ENCODE peak calls at places on chromosomes 13 and 19, in eight cellular contexts. L is H9, H is IMR-90, V is cardiac fibroblast, X is esophagus squamous epithelium, E is lower leg skin, Y is AG09319, A is heart right ventricle. W is an unnamed sample.

GRCh38 chr13:54845351-54845965 is 1816.8 kb downstream of the OLFM4 start:
- DNase-seq in X (no peak), E (no peak), A (no peak), V (no peak), H (no peak), L (peak), Y (no peak), W (no peak)

GRCh38 chr19:41457241-41457640 is 14.3 kb downstream of the ERICH4 start:
- DNase-seq in X (no peak), A (no peak), V (no peak), E (no peak), L (no peak), H (no peak), Y (no peak), W (no peak)

GRCh38 chr19:10115392-10116084 is 4.0 kb downstream of the P2RY11 start:
- DNase-seq in Y (no peak), H (no peak), V (peak), A (no peak), X (no peak), L (no peak), E (no peak), W (peak)

GRCh38 chr19:1746401-1747284 is 6.7 kb upstream of the ONECUT3 start:
- DNase-seq in A (no peak), E (no peak), Y (no peak), H (peak), V (peak), X (no peak), L (no peak), W (peak)

GRCh38 chr19:1907563-1908363 is 2.6 kb downstream of the ADAT3 start:
- DNase-seq in L (no peak), Y (no peak), H (no peak), V (no peak), E (no peak), A (no peak), X (no peak), W (peak)

GRCh38 chr19:10646781-10647180 is 7.4 kb upstream of the ILF3 start:
- DNase-seq in V (no peak), Y (no peak), A (no peak), X (no peak), H (no peak), L (no peak), E (no peak), W (no peak)

GRCh38 chr19:15562145-15562544 is 52.9 kb upstream of the CYP4F8 start:
- DNase-seq in L (no peak), V (no peak), X (no peak), E (no peak), H (no peak), A (no peak), Y (no peak), W (no peak)

GRCh38 chr13:30042891-30043630 is 192.6 kb upstream of the UBL3 start:
- DNase-seq in E (no peak), H (no peak), A (no peak), V (no peak), X (no peak), L (no peak), Y (no peak), W (no peak)

GRCh38 chr13:23673354-23673753 is 103.1 kb downstream of the TNFRSF19 start:
- DNase-seq in H (peak), V (peak), Y (peak), A (no peak), L (no peak), X (no peak), E (no peak), W (peak)

GRCh38 chr13:97539651-97540230 is 105.8 kb downstream of the RAP2A start:
- DNase-seq in A (no peak), V (peak), L (no peak), H (peak), E (no peak), X (no peak), Y (no peak), W (peak)

GRCh38 chr13:39656325-39656677 is 839 bp downstream of the COG6 start:
- DNase-seq in H (peak), A (no peak), X (no peak), Y (no peak), L (no peak), E (no peak), V (peak), W (no peak)

GRCh38 chr13:44155422-44156293 is 218.0 kb upstream of the SERP2 start:
- DNase-seq in H (peak), L (peak), E (peak), Y (no peak), X (no peak), V (peak), A (peak), W (no peak)

GRCh38 chr19:48194041-48194871 is 23.8 kb downstream of the ZSWIM9 start:
- DNase-seq in Y (no peak), V (peak), H (peak), X (no peak), A (no peak), E (no peak), L (peak), W (peak)

GRCh38 chr19:7098096-7098495 is 28.6 kb downstream of the ZNF557 start:
- DNase-seq in A (no peak), Y (no peak), H (no peak), X (no peak), L (no peak), V (no peak), E (no peak), W (no peak)

GRCh38 chr19:38294090-38294489 is 10.0 kb upstream of the C19orf33 start:
- DNase-seq in A (no peak), L (no peak), V (no peak), H (no peak), E (no peak), X (no peak), Y (no peak), W (no peak)

GRCh38 chr13:30499338-30499737 is 33.6 kb upstream of the HMGB1 start:
- DNase-seq in X (no peak), E (no peak), Y (no peak), V (no peak), A (no peak), H (no peak), L (no peak), W (no peak)

GRCh38 chr19:58229255-58229639 is 533 bp downstream of the ZNF544 start:
- DNase-seq in A (no peak), V (peak), H (peak), E (no peak), X (no peak), Y (no peak), L (peak), W (peak)

GRCh38 chr19:1624458-1624857 is 19.2 kb upstream of the UQCR11 start:
- DNase-seq in V (peak), Y (no peak), L (peak), A (peak), X (no peak), H (peak), E (peak), W (peak)

GRCh38 chr13:109154546-109154945 is 525.1 kb downstream of the MYO16 start:
- DNase-seq in L (no peak), E (no peak), X (no peak), H (no peak), A (no peak), V (peak), Y (no peak), W (peak)

GRCh38 chr19:10095622-10095947 is 6.9 kb downstream of the ANGPTL6 start:
- DNase-seq in Y (no peak), X (no peak), H (no peak), E (no peak), L (no peak), A (no peak), V (no peak), W (no peak)

GRCh38 chr19:14432817-14433453 is at the start of gene PKN1:
- DNase-seq in Y (no peak), L (peak), V (no peak), H (no peak), E (no peak), X (no peak), A (peak), W (no peak)

GRCh38 chr19:16435238-16435911 is 36.4 kb downstream of the EPS15L1 start:
- DNase-seq in E (peak), V (peak), H (peak), Y (peak), X (no peak), A (no peak), L (no peak), W (peak)

GRCh38 chr19:55594996-55595530 is 4.3 kb downstream of the FIZ1 start:
- DNase-seq in A (no peak), E (no peak), V (no peak), Y (no peak), L (no peak), X (no peak), H (no peak), W (no peak)

GRCh38 chr19:1675633-1676350 is 23.4 kb upstream of the TCF3 start:
- DNase-seq in A (no peak), L (peak), Y (no peak), X (no peak), H (no peak), V (no peak), E (no peak), W (no peak)

GRCh38 chr13:53005631-53006030 is 23.0 kb upstream of the OLFM4 start:
- DNase-seq in X (no peak), E (no peak), H (no peak), L (no peak), A (no peak), V (no peak), Y (no peak), W (no peak)
- TF ChIP-seq CTCF in X (no peak), E (no peak), H (no peak), L (no peak), A (no peak), V (no peak), Y (no peak), W (no peak)

DNA sequence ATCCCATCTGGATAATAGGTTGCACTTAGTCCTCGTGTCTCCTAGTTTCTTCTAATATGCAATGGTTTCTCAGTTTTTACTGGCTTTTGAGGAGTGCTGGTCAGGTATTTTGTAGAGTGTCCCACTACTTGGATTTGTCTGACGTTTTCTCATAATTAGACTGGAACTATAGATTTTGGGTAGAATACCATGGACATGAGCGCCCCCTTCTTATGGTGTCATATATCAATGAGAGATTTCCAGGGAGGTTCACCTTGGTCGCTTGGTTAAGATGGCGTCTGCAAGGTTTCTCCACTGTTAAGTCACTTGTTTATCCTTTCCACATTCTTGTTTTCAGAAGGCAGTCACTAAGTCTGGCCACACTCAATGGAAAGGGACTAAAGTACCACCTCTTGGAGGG is 6.7 kb downstream of the SOHLH2 start:
- DNase-seq in Y (no peak), V (peak), A (no peak), H (no peak), L (no peak), X (no peak), E (no peak), W (peak)
- TF ChIP-seq CTCF in Y (no peak), V (no peak), A (no peak), H (peak), L (peak), X (no peak), E (no peak), W (peak)

DNA sequence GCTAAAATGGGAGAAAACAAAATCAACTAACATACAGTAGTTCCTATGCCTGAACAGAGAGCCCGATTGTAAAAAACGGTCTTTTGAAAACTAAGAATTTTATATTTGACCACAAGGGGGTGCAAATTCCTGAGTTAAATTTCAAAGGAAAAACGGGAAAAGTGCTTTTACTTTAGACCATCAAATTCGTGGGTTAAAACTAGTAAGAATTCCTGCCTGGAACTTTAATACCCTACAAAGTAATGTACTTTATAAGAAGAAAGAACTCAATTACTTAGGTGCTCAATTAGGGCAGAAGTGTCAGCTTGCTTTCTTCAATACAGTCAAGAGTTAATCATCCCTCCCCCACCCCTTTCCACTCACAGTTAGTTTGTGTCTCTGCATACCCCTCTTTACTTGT is 69.8 kb downstream of the KCNRG start:
- DNase-seq in Y (no peak), H (peak), V (peak), A (no peak), L (no peak), X (no peak), E (no peak), W (peak)
- TF ChIP-seq CTCF in Y (peak), H (peak), V (peak), A (peak), L (peak), X (peak), E (no peak), W (peak)

GRCh38 chr19:33622809-33623511 is 1.2 kb downstream of the CHST8 start:
- DNase-seq in X (no peak), H (no peak), L (no peak), E (no peak), Y (no peak), A (no peak), V (peak), W (no peak)
- TF ChIP-seq CTCF in X (no peak), H (no peak), L (no peak), E (no peak), Y (no peak), A (no peak), V (no peak), W (no peak)

GRCh38 chr19:39705578-39706188 is 1.4 kb downstream of the LGALS14 start:
- DNase-seq in A (no peak), E (no peak), Y (no peak), X (no peak), H (no peak), L (no peak), V (no peak), W (no peak)
- TF ChIP-seq CTCF in A (no peak), E (no peak), Y (no peak), X (no peak), H (no peak), L (no peak), V (no peak), W (no peak)

DNA sequence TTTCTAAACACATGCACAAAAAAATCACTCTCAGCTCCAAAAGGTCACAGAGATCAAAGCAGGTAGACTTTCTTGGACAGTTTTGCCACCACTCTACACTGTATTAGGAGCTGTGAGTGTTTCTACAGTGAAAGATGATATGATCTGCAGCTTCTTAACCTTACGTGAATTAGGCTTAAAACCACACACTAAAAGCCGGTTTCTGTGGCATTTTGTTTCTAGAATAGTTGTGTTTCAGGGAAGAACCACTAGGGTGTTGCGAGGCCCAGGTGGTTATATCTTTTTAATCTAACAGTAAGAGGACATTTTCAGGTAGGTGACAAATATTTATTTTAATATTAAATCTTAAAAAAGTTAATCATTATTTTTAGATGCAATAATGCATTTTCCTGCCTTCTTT is 216.4 kb downstream of the KLF5 start:
- DNase-seq in L (no peak), V (no peak), E (no peak), Y (no peak), A (no peak), X (no peak), H (no peak), W (no peak)
- TF ChIP-seq CTCF in L (peak), V (no peak), E (no peak), Y (no peak), A (no peak), X (no peak), H (no peak), W (no peak)

GRCh38 chr13:46679369-46680180 is 117.4 kb downstream of the ESD start:
- DNase-seq in L (no peak), V (peak), Y (peak), X (no peak), H (peak), A (no peak), E (no peak), W (no peak)
- TF ChIP-seq CTCF in L (no peak), V (peak), Y (peak), X (no peak), H (peak), A (peak), E (no peak), W (no peak)

DNA sequence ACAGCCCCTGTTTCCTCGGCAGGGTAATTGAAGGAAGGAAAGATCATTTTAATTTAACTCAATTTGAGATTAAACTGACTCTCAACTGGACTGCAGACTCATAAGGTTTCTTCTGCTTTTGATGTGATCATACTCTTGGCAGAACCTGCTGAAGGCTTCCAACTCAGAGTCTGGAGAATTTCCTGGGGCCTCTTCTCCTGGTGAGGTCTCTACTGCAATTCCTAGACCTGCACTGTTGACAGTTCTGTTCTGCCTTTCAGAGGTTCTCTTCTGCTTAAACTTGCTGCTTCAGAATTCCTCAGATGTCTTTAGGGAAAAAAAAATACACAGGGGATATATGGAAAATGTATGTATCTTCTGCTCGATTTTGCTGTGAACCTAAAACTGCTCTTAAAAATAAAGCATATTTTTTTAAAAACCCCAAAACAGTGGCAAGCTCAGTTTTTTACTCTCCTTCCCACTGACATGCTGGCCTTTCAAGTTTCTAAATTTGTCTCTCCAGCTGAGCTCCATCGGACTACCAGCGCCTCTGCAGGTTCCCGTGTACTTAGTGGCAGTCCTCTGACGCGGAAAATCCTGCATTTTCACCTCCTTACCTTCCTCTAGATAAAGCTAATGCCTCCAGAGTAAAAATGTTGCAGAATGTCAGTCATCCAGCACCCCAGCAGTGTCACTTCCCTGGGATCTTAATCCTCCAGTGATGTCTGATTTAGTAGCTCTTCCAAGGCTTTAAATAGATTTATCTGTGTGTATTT is 733.5 kb upstream of the SGCG start:
- DNase-seq in A (no peak), E (no peak), L (no peak), X (no peak), H (no peak), Y (no peak), V (no peak), W (no peak)
- TF ChIP-seq CTCF in A (no peak), E (no peak), L (no peak), X (no peak), H (no peak), Y (no peak), V (no peak), W (no peak)